ENCODE peak calls at places on chromosome 3, in five cellular contexts. Q, L, R, A and N are unnamed samples.

GRCh38 chr3:110568246-110568645 is 503.4 kb upstream of the NECTIN3 start:
- DNase-seq in Q (no peak), L (no peak), R (no peak), A (peak), N (no peak)

GRCh38 chr3:64214002-64214696 is 11.1 kb downstream of the PRICKLE2 start:
- DNase-seq in Q (no peak), L (no peak), R (peak), A (no peak), N (peak)

GRCh38 chr3:110971010-110971585 is 100.5 kb upstream of the NECTIN3 start:
- DNase-seq in Q (no peak), L (no peak), R (no peak), A (no peak), N (no peak)

GRCh38 chr3:184639351-184639750 is 72.5 kb downstream of the MAGEF1 start:
- DNase-seq in Q (no peak), L (no peak), R (no peak), A (no peak), N (no peak)

GRCh38 chr3:120418866-120419490 is 31.8 kb downstream of the FSTL1 start:
- DNase-seq in Q (peak), L (no peak), R (no peak), A (peak), N (no peak)

GRCh38 chr3:126955004-126955790 is 27.7 kb upstream of the PLXNA1 start:
- DNase-seq in Q (no peak), L (peak), R (peak), A (no peak), N (no peak)

GRCh38 chr3:120435621-120436020 is 15.2 kb downstream of the FSTL1 start:
- DNase-seq in Q (no peak), L (no peak), R (no peak), A (peak), N (peak)

GRCh38 chr3:47413751-47414150 is 32.9 kb downstream of the PTPN23 start:
- DNase-seq in Q (no peak), L (no peak), R (no peak), A (no peak), N (no peak)

GRCh38 chr3:123026551-123027291 is 842 bp downstream of the SEMA5B start:
- DNase-seq in Q (peak), L (no peak), R (no peak), A (no peak), N (no peak)

GRCh38 chr3:52527039-52527731 is 6.5 kb downstream of the NT5DC2 start:
- DNase-seq in Q (no peak), L (no peak), R (peak), A (no peak), N (peak)

GRCh38 chr3:178602864-178603263 is 66.6 kb downstream of the KCNMB2 start:
- DNase-seq in Q (no peak), L (no peak), R (no peak), A (no peak), N (no peak)

GRCh38 chr3:38315488-38316230 is 30.9 kb upstream of the XYLB start:
- DNase-seq in Q (no peak), L (no peak), R (no peak), A (no peak), N (no peak)

GRCh38 chr3:191094057-191094456 is 105.0 kb upstream of the OSTN start:
- DNase-seq in Q (no peak), L (no peak), R (no peak), A (peak), N (no peak)

GRCh38 chr3:125589743-125590142 is 5.6 kb downstream of the OSBPL11 start:
- DNase-seq in Q (no peak), L (no peak), R (no peak), A (no peak), N (no peak)

GRCh38 chr3:110576962-110577361 is 494.7 kb upstream of the NECTIN3 start:
- DNase-seq in Q (no peak), L (peak), R (no peak), A (peak), N (no peak)

GRCh38 chr3:29347412-29347811 is 66.5 kb downstream of the RBMS3 start:
- DNase-seq in Q (no peak), L (no peak), R (no peak), A (no peak), N (no peak)

GRCh38 chr3:51340989-51341636 is 44.0 kb upstream of the MANF start:
- DNase-seq in Q (no peak), L (no peak), R (no peak), A (no peak), N (no peak)

GRCh38 chr3:188546835-188547670 is 393.1 kb downstream of the LPP start:
- DNase-seq in Q (no peak), L (no peak), R (no peak), A (peak), N (no peak)

GRCh38 chr3:39755100-39755499 is 54.3 kb upstream of the MYRIP start:
- DNase-seq in Q (no peak), L (no peak), R (no peak), A (no peak), N (no peak)

GRCh38 chr3:155747867-155748266 is 3.0 kb upstream of the PLCH1 start:
- DNase-seq in Q (no peak), L (no peak), R (no peak), A (no peak), N (no peak)

GRCh38 chr3:66712210-66712609 is 211.4 kb upstream of the LRIG1 start:
- DNase-seq in Q (no peak), L (no peak), R (no peak), A (no peak), N (no peak)

GRCh38 chr3:79314547-79314946 is 453.3 kb downstream of the ROBO1 start:
- DNase-seq in Q (no peak), L (no peak), R (no peak), A (peak), N (no peak)

GRCh38 chr3:124352143-124352528 is 360.2 kb upstream of the ROPN1 start:
- DNase-seq in Q (no peak), L (no peak), R (no peak), A (no peak), N (no peak)

GRCh38 chr3:55718475-55718874 is 231.4 kb upstream of the WNT5A start:
- DNase-seq in Q (no peak), L (no peak), R (no peak), A (no peak), N (no peak)

GRCh38 chr3:62149962-62150361 is 223.4 kb downstream of the FEZF2 start:
- DNase-seq in Q (no peak), L (no peak), R (no peak), A (no peak), N (no peak)

GRCh38 chr3:136353461-136353860 is 103.3 kb downstream of the PCCB start:
- DNase-seq in Q (no peak), L (no peak), R (no peak), A (no peak), N (no peak)

GRCh38 chr3:173529062-173529711 is 131.6 kb downstream of the NLGN1 start:
- DNase-seq in Q (no peak), L (no peak), R (no peak), A (peak), N (no peak)

GRCh38 chr3:195046441-195046840 is 224.5 kb downstream of the XXYLT1 start:
- DNase-seq in Q (no peak), L (no peak), R (peak), A (no peak), N (no peak)

GRCh38 chr3:169668081-169668956 is 4.8 kb upstream of the MECOM start:
- DNase-seq in Q (no peak), L (no peak), R (no peak), A (peak), N (no peak)

DNA sequence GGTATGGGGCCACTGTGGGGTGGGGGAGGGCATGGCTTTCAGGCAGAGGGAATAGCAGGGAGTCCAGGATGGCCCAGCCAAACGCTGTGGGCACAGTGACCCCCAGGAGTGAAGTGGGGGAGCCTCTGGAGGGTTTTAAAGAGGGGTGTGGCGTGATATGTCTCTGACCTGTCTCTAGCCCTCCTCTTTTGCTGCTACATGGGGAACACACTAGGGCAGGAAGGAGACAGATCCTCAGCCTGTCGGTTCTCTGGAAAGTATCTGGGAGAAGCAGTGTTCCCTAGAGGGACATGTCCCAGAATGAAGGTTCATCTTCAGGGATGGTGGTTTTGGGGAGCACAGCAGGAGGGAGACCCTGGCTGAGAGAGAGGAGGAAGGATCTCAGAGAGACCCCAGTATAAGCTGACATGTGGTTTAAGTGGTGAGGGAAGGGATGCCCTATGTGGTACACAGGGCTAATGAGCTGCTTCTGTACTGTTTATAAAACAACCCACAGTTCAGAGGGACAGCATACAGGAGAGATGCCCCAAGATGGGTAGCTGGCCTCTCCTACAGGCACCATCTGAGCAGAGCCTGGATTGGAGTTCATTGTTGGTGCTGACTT is 37.7 kb downstream of the TRIM71 start:
- DNase-seq in Q (no peak), L (no peak), R (no peak), A (no peak), N (no peak)
- H3K27ac ChIP-seq in Q (no peak), L (no peak), R (no peak), A (no peak), N (no peak)

GRCh38 chr3:85251766-85252165 is 293.0 kb downstream of the CADM2 start:
- DNase-seq in Q (no peak), L (no peak), R (no peak), A (no peak), N (no peak)

GRCh38 chr3:85255954-85256353 is 297.2 kb downstream of the CADM2 start:
- DNase-seq in Q (no peak), L (no peak), R (no peak), A (no peak), N (no peak)

GRCh38 chr3:85254738-85255137 is 295.9 kb downstream of the CADM2 start:
- DNase-seq in Q (no peak), L (no peak), R (no peak), A (peak), N (no peak)

DNA sequence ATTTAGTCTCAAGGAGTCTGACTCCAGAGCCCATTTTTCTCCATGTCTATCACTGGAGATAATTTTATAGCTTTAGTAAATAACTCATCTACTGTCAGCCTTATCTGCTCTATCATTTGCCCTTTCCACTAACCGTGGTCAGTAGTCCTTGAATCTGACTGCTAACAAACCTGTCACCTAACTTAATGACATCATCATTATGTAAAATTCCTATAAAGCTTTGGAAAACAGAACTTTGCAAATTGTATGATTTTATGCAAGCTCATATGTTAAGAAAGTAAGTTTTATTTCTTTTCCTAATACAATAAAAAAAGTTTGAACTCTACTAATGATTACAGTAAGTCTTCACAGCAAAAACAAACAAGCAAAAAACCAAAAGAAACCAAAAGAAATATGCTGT is 293.9 kb downstream of the CADM2 start:
- DNase-seq in Q (no peak), L (no peak), R (no peak), A (no peak), N (no peak)
- TF ChIP-seq CTCF in Q (no peak), L (no peak), R (no peak), A (no peak), N (no peak)

GRCh38 chr3:59938857-59939256 is 889.0 kb upstream of the CFAP20DC start:
- DNase-seq in Q (peak), L (no peak), R (no peak), A (no peak), N (no peak)

GRCh38 chr3:59935025-59935424 is 885.2 kb upstream of the CFAP20DC start:
- DNase-seq in Q (no peak), L (no peak), R (no peak), A (no peak), N (no peak)

GRCh38 chr3:59937206-59937605 is 887.4 kb upstream of the CFAP20DC start:
- DNase-seq in Q (no peak), L (no peak), R (no peak), A (no peak), N (no peak)

GRCh38 chr3:59939826-59940426 is 890.1 kb upstream of the CFAP20DC start:
- DNase-seq in Q (no peak), L (no peak), R (no peak), A (no peak), N (no peak)

DNA sequence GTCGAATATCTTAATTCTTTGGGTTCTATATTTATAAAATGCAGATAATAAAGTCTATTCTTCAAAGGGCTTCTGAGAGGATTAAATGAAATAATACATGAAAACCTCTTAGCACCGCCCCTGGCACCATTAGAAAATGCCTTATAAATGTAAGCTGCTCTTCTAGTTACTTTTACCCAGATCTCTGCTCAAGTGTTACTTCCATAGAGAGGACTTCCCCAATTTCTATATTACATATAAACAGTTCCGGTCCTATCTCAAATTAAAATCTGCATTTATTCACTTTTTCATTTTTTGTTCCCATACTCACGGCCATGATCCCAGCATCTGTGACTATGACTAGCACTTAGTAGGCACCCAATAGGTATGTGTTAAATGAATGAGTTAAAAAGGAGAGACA is 890.9 kb upstream of the CFAP20DC start:
- DNase-seq in Q (no peak), L (no peak), R (no peak), A (no peak), N (no peak)
- H3K27ac ChIP-seq in Q (no peak), L (no peak), R (no peak), A (no peak), N (no peak)

GRCh38 chr3:14608298-14608697 is 43.3 kb upstream of the CCDC174 start:
- DNase-seq in Q (no peak), L (no peak), R (peak), A (peak), N (no peak)
- TF ChIP-seq CTCF in Q (no peak), L (peak), R (no peak), A (peak), N (no peak)

GRCh38 chr3:196273655-196274054 is 13.9 kb downstream of the PCYT1A start:
- DNase-seq in Q (no peak), L (no peak), R (no peak), A (no peak), N (no peak)

GRCh38 chr3:196270499-196270898 is 17.0 kb downstream of the PCYT1A start:
- DNase-seq in Q (no peak), L (no peak), R (no peak), A (no peak), N (no peak)

GRCh38 chr3:196263819-196264218 is 23.7 kb downstream of the PCYT1A start:
- DNase-seq in Q (no peak), L (no peak), R (no peak), A (no peak), N (no peak)

GRCh38 chr3:196272826-196273225 is 14.7 kb downstream of the PCYT1A start:
- DNase-seq in Q (no peak), L (no peak), R (no peak), A (no peak), N (no peak)

DNA sequence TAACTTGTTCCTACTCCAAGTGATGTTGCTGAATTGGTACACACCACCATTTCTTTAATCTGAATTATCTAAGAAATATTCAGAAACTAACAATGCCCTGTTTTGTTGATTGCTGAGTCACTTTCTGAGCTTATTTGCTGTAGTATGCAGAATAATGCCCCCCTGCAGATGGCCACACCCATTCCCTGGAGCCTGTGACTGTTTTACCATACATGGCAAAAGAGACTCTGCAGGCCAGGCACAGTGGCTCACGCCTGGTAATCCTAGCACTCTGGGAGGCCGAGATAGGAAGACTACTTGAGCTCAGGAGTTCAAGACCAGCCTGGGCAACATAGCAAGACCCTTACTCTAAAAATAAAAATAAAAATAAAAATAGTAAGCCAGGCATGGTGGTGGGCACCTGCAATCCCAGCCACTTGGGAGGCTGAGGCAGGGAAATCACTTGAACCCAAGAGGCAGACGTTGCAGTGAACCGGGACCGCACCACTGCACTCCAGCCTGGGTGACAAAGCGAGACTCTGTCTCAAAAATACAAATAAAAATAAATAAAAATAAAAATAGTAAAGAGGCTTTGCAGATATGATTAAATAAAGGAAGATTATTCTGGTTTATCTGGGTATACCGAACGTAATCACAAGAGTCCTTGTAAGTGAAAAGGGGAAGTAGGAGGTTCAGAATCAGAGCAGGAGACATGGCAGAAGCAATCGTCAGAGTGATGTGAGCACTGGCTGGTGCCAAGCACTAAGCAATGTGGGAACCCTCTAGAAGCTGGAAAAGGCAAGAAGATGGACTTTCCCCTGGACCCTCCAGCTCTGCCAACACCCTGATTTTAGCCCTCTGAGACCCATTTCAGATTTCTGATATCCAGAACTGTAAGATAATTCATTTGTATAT is 19.0 kb downstream of the PCYT1A start:
- DNase-seq in Q (no peak), L (no peak), R (no peak), A (peak), N (no peak)
- H3K27ac ChIP-seq in Q (no peak), L (peak), R (no peak), A (peak), N (no peak)

DNA sequence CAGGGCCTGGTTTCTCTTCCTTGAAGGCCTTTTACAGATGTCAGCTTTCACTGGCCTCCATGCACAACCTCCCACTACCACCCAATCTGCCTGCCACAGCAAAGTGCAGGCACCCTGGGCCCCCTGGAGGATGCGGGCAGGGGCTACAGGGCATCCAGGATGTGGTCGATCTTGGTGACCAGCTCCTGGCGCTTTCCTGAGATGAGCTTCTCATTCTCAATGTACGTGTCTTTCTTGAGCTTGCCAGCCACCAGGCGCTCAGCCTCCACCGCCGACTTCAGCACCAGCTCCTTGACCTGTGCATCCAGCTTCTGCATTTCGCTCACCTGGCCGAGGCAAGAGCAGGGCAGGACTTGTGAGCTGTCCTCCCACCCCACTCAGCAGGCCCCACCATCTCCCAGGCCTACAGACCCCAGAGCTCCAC is 30.3 kb downstream of the RPN1 start:
- DNase-seq in Q (no peak), L (no peak), R (no peak), A (no peak), N (no peak)
- TF ChIP-seq CTCF in Q (no peak), L (no peak), R (no peak), A (peak), N (no peak)

DNA sequence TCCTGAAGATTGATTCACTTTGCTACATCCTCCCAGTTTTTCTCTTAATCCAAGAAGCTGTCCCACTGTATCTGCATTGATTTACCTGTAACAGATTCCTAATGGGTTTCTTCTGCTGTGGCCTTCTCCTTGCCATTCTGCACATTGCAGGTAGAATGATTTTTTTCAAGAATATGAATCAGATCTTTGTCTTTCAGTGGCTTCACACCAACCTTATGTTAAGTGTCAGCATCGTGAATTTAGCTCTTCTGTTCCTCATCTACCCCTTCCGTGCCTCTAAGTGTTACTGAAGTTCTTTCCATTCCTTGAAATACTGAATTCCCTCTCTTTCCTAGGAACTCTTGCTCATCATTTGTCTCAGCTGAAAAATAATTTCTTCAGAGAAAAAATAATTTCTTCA is 7.5 kb downstream of the SENP5 start:
- DNase-seq in Q (no peak), L (no peak), R (no peak), A (no peak), N (no peak)
- H3K27ac ChIP-seq in Q (no peak), L (no peak), R (no peak), A (no peak), N (no peak)

GRCh38 chr3:134312873-134313838 is 61.1 kb downstream of the AMOTL2 start:
- DNase-seq in Q (no peak), L (no peak), R (peak), A (peak), N (peak)
- TF ChIP-seq CTCF in Q (no peak), L (peak), R (peak), A (peak), N (peak)

GRCh38 chr3:24047513-24047912 is 102.4 kb downstream of the NR1D2 start:
- DNase-seq in Q (no peak), L (no peak), R (no peak), A (no peak), N (no peak)
- H3K27ac ChIP-seq in Q (no peak), L (peak), R (peak), A (peak), N (peak)